ENCODE peak calls at places on chromosomes 12 and 14, in nine cellular contexts. One of them, this sample, is unnamed.

GRCh38 chr14:69673578-69674305 is 62.3 kb downstream of the SUSD6 start:
- DNase-seq in tibial nerve: no peak
- DNase-seq in right lobe of liver: no peak
- DNase-seq in HepG2: no peak
- DNase-seq in heart left ventricle: peak; percentile 31
- DNase-seq in HCT116: no peak
- DNase-seq in esophagus squamous epithelium: no peak
- DNase-seq in K562: no peak
- DNase-seq in upper lobe of left lung: no peak
- DNase-seq in this sample: no peak

GRCh38 chr14:86935241-86935640 is 1057.7 kb downstream of the GALC start:
- DNase-seq in upper lobe of left lung: no peak
- DNase-seq in esophagus squamous epithelium: no peak
- DNase-seq in tibial nerve: no peak
- DNase-seq in HCT116: no peak
- DNase-seq in K562: no peak
- DNase-seq in HepG2: no peak
- DNase-seq in heart left ventricle: no peak
- DNase-seq in right lobe of liver: no peak
- DNase-seq in this sample: no peak

GRCh38 chr14:94691658-94692029 is 78.3 kb downstream of the GSC start:
- DNase-seq in tibial nerve: peak; percentile 15
- DNase-seq in right lobe of liver: no peak
- DNase-seq in heart left ventricle: no peak
- DNase-seq in K562: no peak
- DNase-seq in upper lobe of left lung: no peak
- DNase-seq in HCT116: no peak
- DNase-seq in HepG2: no peak
- DNase-seq in esophagus squamous epithelium: no peak
- DNase-seq in this sample: peak; percentile 1

GRCh38 chr14:55807059-55807499 is 227.1 kb downstream of the KTN1 start:
- DNase-seq in K562: peak; percentile 51
- DNase-seq in HCT116: peak; percentile 70
- DNase-seq in upper lobe of left lung: peak; percentile 73
- DNase-seq in tibial nerve: peak; percentile 91
- DNase-seq in heart left ventricle: peak; percentile 91
- DNase-seq in HepG2: peak; percentile 28
- DNase-seq in esophagus squamous epithelium: peak; percentile 18
- DNase-seq in right lobe of liver: peak; percentile 92
- DNase-seq in this sample: peak; percentile 88

GRCh38 chr12:127107744-127108143 is 1159.2 kb upstream of the TMEM132C start:
- DNase-seq in K562: no peak
- DNase-seq in right lobe of liver: no peak
- DNase-seq in upper lobe of left lung: no peak
- DNase-seq in esophagus squamous epithelium: no peak
- DNase-seq in tibial nerve: no peak
- DNase-seq in HepG2: no peak
- DNase-seq in HCT116: no peak
- DNase-seq in heart left ventricle: no peak
- DNase-seq in this sample: no peak

GRCh38 chr12:10016881-10017280 is 6.5 kb downstream of the CLEC12B start:
- DNase-seq in tibial nerve: no peak
- DNase-seq in HepG2: no peak
- DNase-seq in esophagus squamous epithelium: no peak
- DNase-seq in upper lobe of left lung: no peak
- DNase-seq in right lobe of liver: no peak
- DNase-seq in HCT116: no peak
- DNase-seq in K562: no peak
- DNase-seq in heart left ventricle: no peak
- DNase-seq in this sample: no peak

GRCh38 chr14:68683326-68683725 is 109.5 kb downstream of the ZFP36L1 start:
- DNase-seq in K562: no peak
- DNase-seq in esophagus squamous epithelium: no peak
- DNase-seq in HCT116: no peak
- DNase-seq in heart left ventricle: no peak
- DNase-seq in tibial nerve: no peak
- DNase-seq in right lobe of liver: peak; percentile 31
- DNase-seq in upper lobe of left lung: no peak
- DNase-seq in HepG2: no peak
- DNase-seq in this sample: no peak

GRCh38 chr12:55060470-55060869 is 40.7 kb downstream of the NEUROD4 start:
- DNase-seq in heart left ventricle: no peak
- DNase-seq in right lobe of liver: no peak
- DNase-seq in HCT116: no peak
- DNase-seq in tibial nerve: no peak
- DNase-seq in esophagus squamous epithelium: no peak
- DNase-seq in upper lobe of left lung: no peak
- DNase-seq in HepG2: no peak
- DNase-seq in K562: peak; percentile 20
- DNase-seq in this sample: no peak

GRCh38 chr12:114916124-114916523 is 232.1 kb upstream of the TBX3 start:
- DNase-seq in esophagus squamous epithelium: no peak
- DNase-seq in right lobe of liver: no peak
- DNase-seq in tibial nerve: no peak
- DNase-seq in upper lobe of left lung: no peak
- DNase-seq in heart left ventricle: no peak
- DNase-seq in K562: no peak
- DNase-seq in HepG2: no peak
- DNase-seq in HCT116: no peak
- DNase-seq in this sample: no peak

GRCh38 chr12:114917953-114918352 is 234.0 kb upstream of the TBX3 start:
- DNase-seq in HCT116: no peak
- DNase-seq in esophagus squamous epithelium: no peak
- DNase-seq in upper lobe of left lung: no peak
- DNase-seq in tibial nerve: no peak
- DNase-seq in HepG2: no peak
- DNase-seq in K562: no peak
- DNase-seq in heart left ventricle: no peak
- DNase-seq in right lobe of liver: no peak
- DNase-seq in this sample: no peak

GRCh38 chr12:114917307-114917706 is 233.3 kb upstream of the TBX3 start:
- DNase-seq in right lobe of liver: no peak
- DNase-seq in upper lobe of left lung: no peak
- DNase-seq in K562: no peak
- DNase-seq in HepG2: no peak
- DNase-seq in heart left ventricle: no peak
- DNase-seq in esophagus squamous epithelium: no peak
- DNase-seq in tibial nerve: no peak
- DNase-seq in HCT116: no peak
- DNase-seq in this sample: no peak

GRCh38 chr12:114918535-114919233 is 234.7 kb upstream of the TBX3 start:
- DNase-seq in upper lobe of left lung: no peak
- DNase-seq in esophagus squamous epithelium: no peak
- DNase-seq in heart left ventricle: no peak
- DNase-seq in HCT116: no peak
- DNase-seq in HepG2: peak; percentile 93
- DNase-seq in K562: no peak
- DNase-seq in right lobe of liver: peak; percentile 23
- DNase-seq in tibial nerve: no peak
- DNase-seq in this sample: no peak

GRCh38 chr12:114916531-114916930 is 232.6 kb upstream of the TBX3 start:
- DNase-seq in K562: no peak
- DNase-seq in HCT116: no peak
- DNase-seq in heart left ventricle: no peak
- DNase-seq in esophagus squamous epithelium: no peak
- DNase-seq in right lobe of liver: no peak
- DNase-seq in HepG2: no peak
- DNase-seq in tibial nerve: no peak
- DNase-seq in upper lobe of left lung: no peak
- DNase-seq in this sample: no peak
- TF ChIP-seq POLR2A in K562: no peak
- TF ChIP-seq POLR2A in HCT116: no peak
- TF ChIP-seq POLR2A in heart left ventricle: no peak
- TF ChIP-seq POLR2A in esophagus squamous epithelium: no peak
- TF ChIP-seq POLR2A in right lobe of liver: no peak
- TF ChIP-seq POLR2A in HepG2: no peak
- TF ChIP-seq POLR2A in tibial nerve: no peak
- TF ChIP-seq POLR2A in upper lobe of left lung: no peak
- TF ChIP-seq POLR2A in this sample: no peak

DNA sequence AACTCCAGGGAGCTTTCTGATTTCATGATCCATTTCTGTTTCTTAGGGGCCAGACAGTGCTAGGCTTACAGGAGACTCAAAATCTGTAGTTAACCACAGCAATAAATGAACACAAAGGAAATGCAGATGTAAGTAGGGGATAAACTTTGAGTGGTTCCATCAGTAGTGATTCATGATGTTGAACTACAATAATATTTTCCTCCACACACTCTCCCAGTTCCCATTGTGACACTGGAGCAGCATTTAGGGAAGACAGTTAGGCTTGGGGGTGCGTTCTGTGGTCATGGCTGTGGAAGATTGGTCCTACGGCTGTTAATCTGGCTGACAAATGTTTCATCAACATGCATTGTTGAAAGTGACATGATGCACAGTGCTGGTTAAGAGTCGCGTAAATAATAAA is 66.9 kb downstream of the HMGA2 start:
- DNase-seq in heart left ventricle: no peak
- DNase-seq in HCT116: no peak
- DNase-seq in HepG2: no peak
- DNase-seq in upper lobe of left lung: no peak
- DNase-seq in right lobe of liver: no peak
- DNase-seq in tibial nerve: no peak
- DNase-seq in K562: no peak
- DNase-seq in esophagus squamous epithelium: no peak
- DNase-seq in this sample: no peak
- H3K4me1 ChIP-seq in heart left ventricle: peaks cover 15% of the 10 kb centered on the region
- H3K4me1 ChIP-seq in HCT116: peaks cover 96% of the 10 kb centered on the region
- H3K4me1 ChIP-seq in HepG2: peaks cover 82% of the 10 kb centered on the region
- H3K4me1 ChIP-seq in upper lobe of left lung: peaks cover 2% of the 10 kb centered on the region
- H3K4me1 ChIP-seq in right lobe of liver: no peaks in the 10 kb centered on the region
- H3K4me1 ChIP-seq in tibial nerve: no peaks in the 10 kb centered on the region
- H3K4me1 ChIP-seq in K562: no peaks in the 10 kb centered on the region
- H3K4me1 ChIP-seq in esophagus squamous epithelium: peaks cover 24% of the 10 kb centered on the region
- H3K4me1 ChIP-seq in this sample: no peaks in the 10 kb centered on the region

DNA sequence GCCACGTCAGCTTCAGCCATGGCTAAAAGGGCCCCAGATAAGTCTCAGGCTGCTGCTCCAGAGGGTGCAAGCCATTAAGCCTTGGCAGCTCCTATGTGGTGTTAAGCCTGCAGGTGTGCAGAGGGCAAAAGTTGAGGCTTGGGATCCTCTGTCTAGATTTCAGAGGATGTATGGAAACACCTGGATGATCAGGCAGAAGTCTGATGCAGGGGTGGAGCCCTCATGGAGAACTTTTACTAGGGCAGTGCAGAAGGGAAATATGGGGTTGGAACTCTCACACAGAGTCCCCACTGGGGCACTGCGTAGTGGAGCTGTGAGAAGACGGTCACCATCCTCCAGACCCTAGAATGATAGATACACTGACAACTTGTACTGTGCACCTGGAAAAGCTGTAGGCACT is 47.9 kb downstream of the SDR9C7 start:
- DNase-seq in esophagus squamous epithelium: no peak
- DNase-seq in heart left ventricle: no peak
- DNase-seq in HepG2: no peak
- DNase-seq in upper lobe of left lung: no peak
- DNase-seq in tibial nerve: no peak
- DNase-seq in K562: no peak
- DNase-seq in right lobe of liver: no peak
- DNase-seq in HCT116: no peak
- DNase-seq in this sample: no peak
- H3K9me3 ChIP-seq in esophagus squamous epithelium: no peaks in the 10 kb centered on the region
- H3K9me3 ChIP-seq in heart left ventricle: peaks cover 17% of the 10 kb centered on the region
- H3K9me3 ChIP-seq in HepG2: peaks cover 26% of the 10 kb centered on the region
- H3K9me3 ChIP-seq in upper lobe of left lung: peaks cover 3% of the 10 kb centered on the region
- H3K9me3 ChIP-seq in tibial nerve: no peaks in the 10 kb centered on the region
- H3K9me3 ChIP-seq in K562: peaks cover 4% of the 10 kb centered on the region
- H3K9me3 ChIP-seq in right lobe of liver: no peaks in the 10 kb centered on the region
- H3K9me3 ChIP-seq in HCT116: peaks cover 3% of the 10 kb centered on the region
- H3K9me3 ChIP-seq in this sample: peaks cover 30% of the 10 kb centered on the region

GRCh38 chr14:89418976-89419375 is 1.9 kb upstream of the FOXN3 start:
- DNase-seq in esophagus squamous epithelium: no peak
- DNase-seq in tibial nerve: no peak
- DNase-seq in heart left ventricle: no peak
- DNase-seq in HCT116: no peak
- DNase-seq in right lobe of liver: no peak
- DNase-seq in upper lobe of left lung: peak; percentile 64
- DNase-seq in HepG2: no peak
- DNase-seq in K562: no peak
- DNase-seq in this sample: no peak

GRCh38 chr14:89418452-89418851 is 1.4 kb upstream of the FOXN3 start:
- DNase-seq in tibial nerve: no peak
- DNase-seq in esophagus squamous epithelium: no peak
- DNase-seq in HCT116: no peak
- DNase-seq in heart left ventricle: no peak
- DNase-seq in right lobe of liver: no peak
- DNase-seq in HepG2: no peak
- DNase-seq in upper lobe of left lung: no peak
- DNase-seq in K562: no peak
- DNase-seq in this sample: no peak

GRCh38 chr14:89416002-89416995 is 734 bp downstream of the FOXN3 start:
- DNase-seq in heart left ventricle: peak; percentile 97
- DNase-seq in HepG2: peak; percentile 96
- DNase-seq in esophagus squamous epithelium: peak; percentile 74
- DNase-seq in upper lobe of left lung: peak; percentile 97
- DNase-seq in HCT116: peak; percentile 94
- DNase-seq in right lobe of liver: peak; percentile 97
- DNase-seq in tibial nerve: peak; percentile 99
- DNase-seq in K562: peak; percentile 94
- DNase-seq in this sample: peak; percentile 98

GRCh38 chr14:89417111-89417468 is at the start of gene FOXN3:
- DNase-seq in right lobe of liver: peak; percentile 93
- DNase-seq in K562: peak; percentile 70
- DNase-seq in esophagus squamous epithelium: peak; percentile 72
- DNase-seq in HepG2: peak; percentile 86
- DNase-seq in heart left ventricle: peak; percentile 95
- DNase-seq in upper lobe of left lung: peak; percentile 92
- DNase-seq in tibial nerve: peak; percentile 89
- DNase-seq in HCT116: peak; percentile 78
- DNase-seq in this sample: peak; percentile 97

DNA sequence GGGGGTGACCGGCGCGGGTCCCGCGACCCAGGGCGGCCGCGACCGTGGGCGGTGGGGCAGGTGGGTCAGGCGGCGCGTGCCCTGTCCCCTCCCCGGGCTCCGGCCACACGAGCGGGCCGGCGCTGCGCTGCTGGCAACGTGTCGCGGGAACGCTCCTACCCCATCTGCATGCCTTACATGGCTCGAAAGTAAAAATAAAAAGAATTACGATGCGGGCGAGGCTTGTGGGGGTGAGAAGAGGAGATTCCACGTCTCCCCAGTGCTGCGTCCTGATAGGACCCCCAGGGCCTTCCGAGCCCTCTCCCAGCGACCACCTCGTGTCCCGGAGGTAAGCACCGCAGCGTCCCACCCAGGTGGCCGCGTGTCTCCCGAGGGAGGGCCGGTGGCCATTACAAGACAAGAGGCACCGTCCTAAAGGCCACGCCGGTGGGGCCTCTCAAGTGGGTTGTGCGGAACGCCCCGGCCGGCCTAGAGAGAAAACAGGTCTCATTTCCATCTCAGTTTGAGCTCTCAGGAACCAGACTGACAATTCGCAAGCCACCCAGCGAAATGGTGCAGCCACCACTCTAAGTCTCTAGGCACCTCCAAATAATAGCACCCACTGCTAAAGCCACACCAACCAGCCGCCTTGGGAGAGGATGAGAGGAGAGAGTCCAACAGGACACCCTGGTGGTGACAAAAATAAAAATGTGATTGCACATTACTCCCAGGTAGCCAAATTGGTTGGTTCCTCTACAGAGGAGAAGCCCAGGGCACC is 614 bp upstream of the FOXN3 start:
- DNase-seq in HCT116: peak; percentile 54
- DNase-seq in esophagus squamous epithelium: peak; percentile 62
- DNase-seq in right lobe of liver: peak; percentile 67
- DNase-seq in heart left ventricle: peak; percentile 72
- DNase-seq in tibial nerve: peak; percentile 59
- DNase-seq in upper lobe of left lung: peak; percentile 71
- DNase-seq in K562: no peak
- DNase-seq in HepG2: peak; percentile 74
- DNase-seq in this sample: peak; percentile 92
- TF ChIP-seq POLR2A in HCT116: no peak
- TF ChIP-seq POLR2A in esophagus squamous epithelium: peak; percentile 23
- TF ChIP-seq POLR2A in right lobe of liver: no peak
- TF ChIP-seq POLR2A in heart left ventricle: no peak
- TF ChIP-seq POLR2A in tibial nerve: peak; percentile 16
- TF ChIP-seq POLR2A in upper lobe of left lung: no peak
- TF ChIP-seq POLR2A in K562: no peak
- TF ChIP-seq POLR2A in HepG2: peak; percentile 38
- TF ChIP-seq POLR2A in this sample: no peak

This sample was measured in spleen.